ENCODE peak calls at places on chromosomes 5 and 9, in four cellular contexts. U is HepG2, K is K562, X is GM12878. W is an unnamed sample.

GRCh38 chr9:88732128-88732527 is 197.2 kb downstream of the NXNL2 start:
- DNase-seq in X (no peak), K (no peak), U (no peak), W (no peak)

GRCh38 chr9:13429271-13429670 is 149.8 kb upstream of the MPDZ start:
- DNase-seq in K (no peak), U (no peak), X (no peak), W (no peak)

GRCh38 chr9:88949961-88950340 is 41.3 kb upstream of the S1PR3 start:
- DNase-seq in K (no peak), U (no peak), X (no peak), W (no peak)

GRCh38 chr5:127550652-127551409 is 33.4 kb downstream of the PRRC1 start:
- DNase-seq in X (no peak), K (no peak), U (no peak), W (no peak)

GRCh38 chr5:145124806-145125205 is 710.3 kb downstream of the PRELID2 start:
- DNase-seq in U (no peak), K (no peak), X (no peak), W (no peak)

GRCh38 chr5:93331864-93332263 is 249.2 kb downstream of the NR2F1-AS1 start:
- DNase-seq in U (no peak), X (no peak), K (no peak), W (no peak)

GRCh38 chr5:144684899-144685298 is 514.2 kb downstream of the KCTD16 start:
- DNase-seq in X (no peak), K (no peak), U (no peak), W (no peak)

GRCh38 chr5:37565067-37565670 is 186.1 kb downstream of the WDR70 start:
- DNase-seq in U (no peak), K (no peak), X (no peak), W (no peak)

GRCh38 chr9:35844628-35845301 is 15.7 kb downstream of the TMEM8B start:
- DNase-seq in U (no peak), K (no peak), X (peak), W (no peak)

GRCh38 chr9:80134487-80134886 is 562.7 kb downstream of the TLE4 start:
- DNase-seq in U (no peak), K (no peak), X (peak), W (no peak)

GRCh38 chr5:164191240-164191639 is 685.8 kb downstream of the MAT2B start:
- DNase-seq in K (no peak), X (no peak), U (peak), W (no peak)

GRCh38 chr5:133472829-133473228 is 139.5 kb downstream of the FSTL4 start:
- DNase-seq in K (peak), U (no peak), X (no peak), W (no peak)

GRCh38 chr9:21023861-21024260 is 7.6 kb downstream of the HACD4 start:
- DNase-seq in K (no peak), X (no peak), U (no peak), W (no peak)

GRCh38 chr9:131236761-131237160 is 39.5 kb downstream of the FAM78A start:
- DNase-seq in K (no peak), X (no peak), U (no peak), W (no peak)

GRCh38 chr9:131238402-131239021 is 37.8 kb downstream of the FAM78A start:
- DNase-seq in U (no peak), X (no peak), K (no peak), W (no peak)

GRCh38 chr9:131239307-131239975 is 36.9 kb downstream of the FAM78A start:
- DNase-seq in U (no peak), K (no peak), X (no peak), W (no peak)

GRCh38 chr9:131237311-131237710 is 39.0 kb downstream of the FAM78A start:
- DNase-seq in U (no peak), K (no peak), X (no peak), W (no peak)

GRCh38 chr9:131237931-131238401 is 38.3 kb downstream of the FAM78A start:
- DNase-seq in U (no peak), K (no peak), X (peak), W (no peak)
- TF ChIP-seq SMC3 in U (no peak), K (no peak), X (no peak), W (no peak)

GRCh38 chr5:107522456-107522855 is 148.3 kb downstream of the EFNA5 start:
- DNase-seq in K (no peak), X (no peak), U (no peak), W (no peak)

GRCh38 chr5:107517185-107517868 is 153.4 kb downstream of the EFNA5 start:
- DNase-seq in X (no peak), U (no peak), K (no peak), W (no peak)

GRCh38 chr5:107523019-107523680 is 147.6 kb downstream of the EFNA5 start:
- DNase-seq in K (no peak), U (no peak), X (no peak), W (no peak)

GRCh38 chr5:107518219-107519015 is 152.3 kb downstream of the EFNA5 start:
- DNase-seq in U (no peak), X (no peak), K (no peak), W (no peak)

DNA sequence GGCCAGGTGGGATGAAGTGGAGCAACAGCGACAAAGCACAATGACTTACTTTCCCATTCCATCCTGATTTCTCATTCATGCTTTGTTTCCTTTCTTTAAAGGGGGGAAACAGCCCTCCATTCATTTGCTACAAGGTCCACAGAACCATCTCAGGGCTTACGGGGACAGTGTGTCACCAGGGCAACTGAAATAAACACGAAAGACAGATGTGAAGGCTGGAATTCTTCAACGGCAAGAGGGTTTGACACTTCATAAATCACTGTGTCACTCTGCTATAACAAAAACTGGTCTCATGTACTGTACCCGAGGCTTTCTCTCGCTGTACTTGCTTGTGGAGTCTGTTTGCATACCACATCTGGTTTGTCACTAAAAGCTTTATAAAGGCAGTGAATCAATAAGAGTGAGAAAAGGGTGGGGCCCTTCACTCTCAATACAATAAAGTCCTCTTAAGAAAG is 150.8 kb downstream of the EFNA5 start:
- DNase-seq in X (peak), K (no peak), U (no peak), W (peak)
- TF ChIP-seq JUND in X (no peak), K (no peak), U (no peak), W (no peak)

GRCh38 chr5:75510836-75511434 is 494 bp downstream of the CERT1 start:
- DNase-seq in X (no peak), K (peak), U (peak), W (peak)
- TF ChIP-seq SMC3 in X (no peak), K (no peak), U (no peak), W (no peak)

DNA sequence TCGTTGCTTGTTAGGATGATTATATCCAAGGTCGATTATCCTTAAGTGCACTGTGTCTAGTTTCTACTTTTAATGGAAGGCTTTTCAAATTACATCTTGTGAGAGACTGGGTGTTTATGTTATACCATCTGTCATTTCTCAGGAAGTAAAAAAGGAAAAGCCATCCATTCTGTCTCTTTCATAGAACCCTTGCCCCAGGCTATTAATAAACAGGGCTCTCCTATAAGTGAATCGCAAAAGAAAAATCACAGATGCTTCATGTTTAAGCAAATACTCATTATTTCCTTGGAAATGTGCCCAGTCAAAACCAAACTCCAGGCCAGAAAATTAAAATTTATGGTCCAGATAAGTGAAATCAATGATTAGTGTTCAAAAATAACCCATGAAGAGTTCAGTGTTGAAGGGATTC is 58.1 kb downstream of the STARD4 start:
- DNase-seq in U (no peak), K (no peak), X (no peak), W (peak)
- TF ChIP-seq JUND in U (no peak), K (no peak), X (no peak), W (peak)

GRCh38 chr5:176734756-176735342 is 75.5 kb upstream of the UNC5A start:
- DNase-seq in X (no peak), K (no peak), U (no peak), W (peak)
- TF ChIP-seq SMC3 in X (no peak), K (no peak), U (no peak), W (no peak)

DNA sequence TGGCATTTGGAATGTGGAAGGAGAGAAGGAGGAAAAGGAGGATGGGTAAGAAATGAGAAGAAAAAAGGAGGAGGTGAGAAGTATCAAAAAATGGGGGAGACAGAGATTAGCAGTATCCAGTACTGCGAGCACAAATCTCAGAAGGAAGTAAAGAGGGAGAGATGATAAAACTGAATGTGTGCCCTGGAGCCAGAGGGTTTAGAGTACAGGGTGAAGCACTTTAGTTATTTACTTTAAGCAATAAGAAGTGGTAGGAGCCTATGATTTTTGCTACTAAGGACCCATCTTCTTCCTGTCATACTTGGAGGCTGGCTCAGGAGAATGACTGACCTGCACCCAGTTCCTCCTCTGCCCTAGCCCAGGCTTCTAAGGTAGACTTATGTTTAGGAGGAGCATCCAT is 94.9 kb downstream of the ADRB2 start:
- DNase-seq in K (no peak), X (no peak), U (no peak), W (no peak)
- TF ChIP-seq JUND in K (no peak), X (no peak), U (no peak), W (no peak)

GRCh38 chr5:119953474-119953873 is 324.1 kb downstream of the FAM170A start:
- DNase-seq in K (no peak), U (no peak), X (no peak), W (no peak)

GRCh38 chr5:119945696-119946095 is 316.3 kb downstream of the FAM170A start:
- DNase-seq in U (no peak), K (no peak), X (no peak), W (no peak)

GRCh38 chr5:119954106-119954505 is 324.7 kb downstream of the FAM170A start:
- DNase-seq in U (no peak), X (no peak), K (no peak), W (no peak)

GRCh38 chr5:119949426-119949999 is 320.2 kb downstream of the FAM170A start:
- DNase-seq in X (no peak), U (no peak), K (no peak), W (no peak)

DNA sequence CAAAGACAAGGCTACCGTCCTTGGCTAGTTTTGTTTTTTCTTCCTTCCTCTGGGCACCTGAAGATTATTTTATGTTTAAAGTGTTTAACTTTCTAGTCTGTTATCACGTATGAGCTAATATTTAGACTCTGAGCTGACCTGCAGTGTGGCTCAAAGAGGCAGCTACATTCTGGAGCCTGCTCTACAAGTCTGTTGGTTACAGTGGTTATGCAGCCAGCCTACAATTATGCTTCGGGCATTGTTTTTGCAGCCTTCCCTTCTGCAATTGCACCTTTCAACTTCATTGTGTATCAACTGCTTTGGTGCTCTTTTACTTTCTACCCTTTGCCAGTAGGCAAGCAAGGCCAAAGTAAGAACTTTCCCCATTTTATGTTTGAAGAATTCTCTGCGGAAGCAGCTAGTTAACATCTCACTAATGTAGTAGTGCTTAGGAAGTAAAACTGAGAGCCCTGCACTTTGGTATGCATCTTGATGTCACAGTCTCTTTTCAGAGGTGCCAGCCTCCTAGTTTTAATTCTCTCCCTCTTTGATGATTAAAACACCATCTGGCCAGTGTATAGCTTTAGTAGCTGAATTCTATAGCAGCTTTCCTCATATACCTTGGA is 322.1 kb downstream of the FAM170A start:
- DNase-seq in K (no peak), X (no peak), U (no peak), W (no peak)
- TF ChIP-seq SMC3 in K (no peak), X (no peak), U (no peak), W (no peak)

GRCh38 chr9:99845063-99845462 is 23.4 kb downstream of the NR4A3 start:
- DNase-seq in U (no peak), X (no peak), K (no peak), W (no peak)

GRCh38 chr9:99851028-99851822 is 29.5 kb downstream of the NR4A3 start:
- DNase-seq in K (no peak), U (no peak), X (peak), W (no peak)

GRCh38 chr9:99852617-99853016 is 30.9 kb downstream of the NR4A3 start:
- DNase-seq in U (no peak), X (no peak), K (no peak), W (no peak)

GRCh38 chr9:99848447-99848846 is 26.8 kb downstream of the NR4A3 start:
- DNase-seq in K (no peak), U (no peak), X (no peak), W (no peak)
- TF ChIP-seq JUND in K (no peak), U (no peak), X (no peak), W (no peak)

GRCh38 chr5:28779161-28779754 is 1740.9 kb upstream of the CDH9 start:
- DNase-seq in K (no peak), X (no peak), U (no peak), W (no peak)
- TF ChIP-seq SMC3 in K (no peak), X (no peak), U (no peak), W (no peak)

W was measured in SK-N-SH.